ENCODE peak calls at places on chromosome 2, in seven cellular contexts. W is AG09309, E is endothelial cell of umbilical vein, T is GM06990, P is brain microvascular endothelial cell, B is HFF-Myc, D is psoas muscle. L is an unnamed sample.

GRCh38 chr2:240324312-240325005 is 111.0 kb upstream of the GPC1 start:
- DNase-seq in W (no peak), E (no peak), T (no peak), P (no peak), B (no peak), D (no peak), L (no peak)

GRCh38 chr2:188412190-188412589 is 120.5 kb downstream of the GULP1 start:
- DNase-seq in W (no peak), E (no peak), T (no peak), P (no peak), B (no peak), D (no peak), L (no peak)

GRCh38 chr2:53998834-53999233 is 28.0 kb upstream of the PSME4 start:
- DNase-seq in W (no peak), E (no peak), T (no peak), P (no peak), B (no peak), D (no peak), L (no peak)

GRCh38 chr2:188382107-188382506 is 90.4 kb downstream of the GULP1 start:
- DNase-seq in W (no peak), E (peak), T (no peak), P (peak), B (no peak), D (no peak), L (no peak)

GRCh38 chr2:112159454-112159921 is 21.3 kb downstream of the FBLN7 start:
- DNase-seq in W (no peak), E (no peak), T (no peak), P (no peak), B (no peak), D (no peak), L (no peak)

GRCh38 chr2:138421971-138422335 is 79.6 kb upstream of the SPOPL start:
- DNase-seq in W (peak), E (peak), T (no peak), P (peak), B (no peak), D (no peak), L (peak)

GRCh38 chr2:101173707-101174295 is 22.6 kb upstream of the TBC1D8 start:
- DNase-seq in W (no peak), E (no peak), T (no peak), P (no peak), B (no peak), D (no peak), L (no peak)

GRCh38 chr2:159706385-159706980 is 5.8 kb upstream of the MARCHF7 start:
- DNase-seq in W (no peak), E (no peak), T (no peak), P (no peak), B (no peak), D (no peak), L (no peak)

GRCh38 chr2:44246436-44246835 is 28.8 kb upstream of the SLC3A1 start:
- DNase-seq in W (no peak), E (no peak), T (no peak), P (no peak), B (no peak), D (no peak), L (no peak)

GRCh38 chr2:54955674-54956391 is 94.4 kb downstream of the RTN4 start:
- DNase-seq in W (no peak), E (no peak), T (no peak), P (no peak), B (no peak), D (no peak), L (no peak)

GRCh38 chr2:20650412-20650879 is 452 bp downstream of the HS1BP3 start:
- DNase-seq in W (no peak), E (peak), T (no peak), P (peak), B (no peak), D (no peak), L (no peak)

GRCh38 chr2:80545420-80546192 is 241.1 kb upstream of the LRRTM1 start:
- DNase-seq in W (no peak), E (no peak), T (no peak), P (no peak), B (no peak), D (no peak), L (no peak)

GRCh38 chr2:118844261-118845004 is 3.0 kb downstream of the EN1 start:
- DNase-seq in W (no peak), E (no peak), T (no peak), P (no peak), B (no peak), D (no peak), L (no peak)

GRCh38 chr2:233821196-233821595 is 33.1 kb downstream of the HJURP start:
- DNase-seq in W (no peak), E (no peak), T (no peak), P (no peak), B (no peak), D (no peak), L (no peak)

GRCh38 chr2:201909961-201910361 is 103.6 kb downstream of the CDK15 start:
- DNase-seq in W (peak), E (no peak), T (peak), P (peak), B (no peak), D (no peak), L (no peak)

GRCh38 chr2:15146960-15147359 is 414.2 kb downstream of the NBAS start:
- DNase-seq in W (no peak), E (no peak), T (no peak), P (no peak), B (no peak), D (no peak), L (no peak)

GRCh38 chr2:31255911-31256571 is 22.1 kb downstream of the EHD3 start:
- DNase-seq in W (no peak), E (no peak), T (peak), P (no peak), B (no peak), D (no peak), L (peak)
- H3K4me3 ChIP-seq in W (no peak), E (no peak), T (no peak), P (no peak), B (no peak), D (no peak), L (no peak)

DNA sequence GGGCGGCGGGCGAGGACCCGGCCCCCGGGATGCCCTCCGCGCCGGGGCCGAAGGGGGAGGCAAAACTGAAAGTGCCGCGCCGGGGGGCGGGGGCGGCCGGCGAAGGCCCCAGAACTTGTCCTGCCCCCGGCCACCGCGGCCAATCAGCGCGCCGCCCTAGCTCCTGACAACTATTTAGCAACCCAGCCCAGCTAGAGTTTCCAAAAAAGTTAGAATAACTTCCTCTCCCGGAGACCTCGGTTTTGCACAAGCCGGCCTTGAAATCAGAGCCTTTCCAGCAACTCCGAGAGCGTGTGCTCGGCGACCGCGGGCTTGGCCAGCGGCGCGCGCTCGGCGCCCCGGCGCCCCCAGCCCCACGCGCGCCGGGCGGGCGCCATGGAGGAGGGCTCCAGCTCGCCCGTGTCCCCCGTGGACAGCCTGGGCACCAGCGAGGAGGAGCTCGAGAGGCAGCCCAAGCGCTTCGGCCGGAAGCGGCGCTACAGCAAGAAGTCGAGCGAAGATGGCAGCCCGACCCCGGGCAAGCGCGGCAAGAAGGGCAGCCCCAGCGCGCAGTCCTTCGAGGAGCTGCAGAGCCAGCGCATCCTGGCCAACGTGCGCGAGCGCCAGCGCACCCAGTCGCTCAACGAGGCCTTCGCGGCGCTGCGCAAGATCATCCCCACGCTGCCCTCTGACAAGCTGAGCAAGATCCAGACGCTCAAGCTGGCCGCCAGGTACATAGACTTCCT is at the start of gene TWIST2:
- DNase-seq in W (peak), E (peak), T (no peak), P (peak), B (peak), D (peak), L (peak)
- TF ChIP-seq CTCF in W (peak), E (no peak), T (no peak), P (peak), B (no peak), D (no peak), L (no peak)

DNA sequence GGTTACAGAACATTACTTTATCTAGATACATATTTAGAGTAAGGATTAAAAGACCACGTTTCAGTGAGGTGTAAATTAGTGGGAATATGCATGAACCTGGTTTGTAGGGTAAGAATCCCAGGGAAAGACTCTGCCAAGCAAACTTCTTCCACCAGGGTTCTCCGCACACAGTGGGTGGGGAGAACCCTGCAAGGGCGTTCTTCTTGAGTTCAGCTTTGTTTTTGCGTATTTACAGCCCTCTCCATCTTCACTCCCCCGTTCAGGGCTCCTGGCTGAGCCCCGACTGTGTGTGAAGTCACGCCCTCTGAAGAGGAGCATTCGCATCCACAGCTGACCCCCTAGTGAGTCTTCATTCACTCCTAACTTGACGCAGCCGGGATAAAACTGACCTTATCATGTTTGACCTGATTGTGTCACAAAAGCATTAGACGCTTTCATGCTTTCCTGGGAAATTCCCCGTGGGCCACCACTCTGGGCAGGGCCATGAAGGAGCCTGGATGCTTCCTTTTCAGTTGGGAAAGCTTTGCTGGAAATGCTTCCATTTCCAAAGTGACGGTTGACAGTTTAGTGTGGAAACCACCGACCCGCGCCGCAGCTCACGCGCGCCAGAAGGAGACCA is 1.0 kb downstream of the ALKAL2 start:
- DNase-seq in W (no peak), E (peak), T (no peak), P (no peak), B (no peak), D (no peak), L (no peak)
- H3K4me3 ChIP-seq in W (no peak), E (no peak), T (no peak), P (peak), B (no peak), D (peak), L (no peak)

DNA sequence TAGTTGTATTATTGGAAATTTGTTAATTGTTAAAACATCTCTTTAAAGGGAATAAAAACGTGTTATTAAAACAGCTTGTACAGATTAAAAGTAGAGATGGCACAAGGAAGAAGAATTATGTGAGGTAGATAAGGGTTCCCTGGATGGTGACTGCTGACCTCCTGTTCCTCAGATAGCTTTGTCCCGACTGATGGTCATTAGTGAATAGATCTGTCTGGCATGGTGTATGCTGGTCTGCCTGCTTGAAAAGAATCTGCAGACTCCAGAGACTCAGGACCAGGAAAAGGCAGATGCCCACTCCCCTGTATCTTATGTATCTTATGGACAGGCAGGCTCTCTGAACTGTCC is 5.6 kb upstream of the FARP2 start:
- DNase-seq in W (no peak), E (no peak), T (no peak), P (no peak), B (no peak), D (no peak), L (no peak)
- TF ChIP-seq CTCF in W (no peak), E (no peak), T (no peak), P (no peak), B (no peak), D (no peak), L (no peak)

L was measured in kidney epithelial cell.